ENCODE peak calls at places on chromosome X, in five cellular contexts. One of them, this sample, is unnamed.
A peak's percentile ranks its signal among the peaks of the same experiment; 100 is the strongest.

GRCh38 chrX:120755066-120755846 is 120.4 kb downstream of the CT47B1 start:
- DNase-seq in AG09309: no peak
- DNase-seq in M059J: no peak
- DNase-seq in ecto neural progenitor cell: no peak
- DNase-seq in left ventricle myocardium superior: no peak
- DNase-seq in this sample: no peak

GRCh38 chrX:46953137-46953527 is 40.9 kb downstream of the JADE3 start:
- DNase-seq in AG09309: no peak
- DNase-seq in M059J: no peak
- DNase-seq in ecto neural progenitor cell: no peak
- DNase-seq in left ventricle myocardium superior: no peak
- DNase-seq in this sample: no peak

GRCh38 chrX:29547877-29548276 is 667.5 kb upstream of the MAGEB2 start:
- DNase-seq in AG09309: no peak
- DNase-seq in M059J: no peak
- DNase-seq in ecto neural progenitor cell: no peak
- DNase-seq in left ventricle myocardium superior: no peak
- DNase-seq in this sample: no peak

GRCh38 chrX:93875621-93876282 is 201.7 kb downstream of the FAM133A start:
- DNase-seq in AG09309: no peak
- DNase-seq in M059J: no peak
- DNase-seq in ecto neural progenitor cell: no peak
- DNase-seq in left ventricle myocardium superior: no peak
- DNase-seq in this sample: no peak

GRCh38 chrX:113287761-113288160 is 447.1 kb upstream of the AMOT start:
- DNase-seq in AG09309: no peak
- DNase-seq in M059J: no peak
- DNase-seq in ecto neural progenitor cell: no peak
- DNase-seq in left ventricle myocardium superior: no peak
- DNase-seq in this sample: no peak

GRCh38 chrX:107429090-107429489 is 20.4 kb upstream of the FRMPD3 start:
- DNase-seq in AG09309: no peak
- DNase-seq in M059J: peak; percentile 31
- DNase-seq in ecto neural progenitor cell: no peak
- DNase-seq in left ventricle myocardium superior: no peak
- DNase-seq in this sample: no peak

GRCh38 chrX:131827935-131828334 is 195.2 kb upstream of the STK26 start:
- DNase-seq in AG09309: no peak
- DNase-seq in M059J: peak; percentile 73
- DNase-seq in ecto neural progenitor cell: peak; percentile 58
- DNase-seq in left ventricle myocardium superior: no peak
- DNase-seq in this sample: no peak

GRCh38 chrX:112636951-112637541 is 42.7 kb downstream of the LHFPL1 start:
- DNase-seq in AG09309: peak; percentile 65
- DNase-seq in M059J: peak; percentile 98
- DNase-seq in ecto neural progenitor cell: no peak
- DNase-seq in left ventricle myocardium superior: no peak
- DNase-seq in this sample: peak; percentile 74

GRCh38 chrX:134026732-134027311 is 41.4 kb upstream of the GPC3 start:
- DNase-seq in AG09309: no peak
- DNase-seq in M059J: peak; percentile 45
- DNase-seq in ecto neural progenitor cell: peak; percentile 57
- DNase-seq in left ventricle myocardium superior: no peak
- DNase-seq in this sample: peak; percentile 4

GRCh38 chrX:85004255-85004654 is 578 bp downstream of the APOOL start:
- DNase-seq in AG09309: no peak
- DNase-seq in M059J: peak; percentile 40
- DNase-seq in ecto neural progenitor cell: no peak
- DNase-seq in left ventricle myocardium superior: no peak
- DNase-seq in this sample: no peak

GRCh38 chrX:139324756-139325155 is 205.8 kb upstream of the F9 start:
- DNase-seq in AG09309: no peak
- DNase-seq in M059J: no peak
- DNase-seq in ecto neural progenitor cell: no peak
- DNase-seq in left ventricle myocardium superior: no peak
- DNase-seq in this sample: no peak

GRCh38 chrX:103530540-103530939 is 11.3 kb upstream of the RAB40A start:
- DNase-seq in AG09309: no peak
- DNase-seq in M059J: no peak
- DNase-seq in ecto neural progenitor cell: no peak
- DNase-seq in left ventricle myocardium superior: no peak
- DNase-seq in this sample: no peak

GRCh38 chrX:27555514-27555913 is 34.6 kb upstream of the DCAF8L2 start:
- DNase-seq in AG09309: no peak
- DNase-seq in M059J: peak; percentile 0
- DNase-seq in ecto neural progenitor cell: no peak
- DNase-seq in left ventricle myocardium superior: no peak
- DNase-seq in this sample: no peak

GRCh38 chrX:53939127-53939526 is 105.1 kb downstream of the PHF8 start:
- DNase-seq in AG09309: no peak
- DNase-seq in M059J: no peak
- DNase-seq in ecto neural progenitor cell: no peak
- DNase-seq in left ventricle myocardium superior: no peak
- DNase-seq in this sample: no peak

GRCh38 chrX:145563159-145563558 is 254.5 kb upstream of the SLITRK2 start:
- DNase-seq in AG09309: no peak
- DNase-seq in M059J: no peak
- DNase-seq in ecto neural progenitor cell: no peak
- DNase-seq in left ventricle myocardium superior: no peak
- DNase-seq in this sample: no peak

GRCh38 chrX:69027181-69028005 is 137.9 kb downstream of the PJA1 start:
- DNase-seq in AG09309: no peak
- DNase-seq in M059J: peak; percentile 78
- DNase-seq in ecto neural progenitor cell: peak; percentile 27
- DNase-seq in left ventricle myocardium superior: no peak
- DNase-seq in this sample: no peak

GRCh38 chrX:16770970-16771482 is 15.2 kb upstream of the TXLNG start:
- DNase-seq in AG09309: no peak
- DNase-seq in M059J: no peak
- DNase-seq in ecto neural progenitor cell: no peak
- DNase-seq in left ventricle myocardium superior: no peak
- DNase-seq in this sample: no peak

GRCh38 chrX:37644381-37645305 is 40.9 kb upstream of the XK start:
- DNase-seq in AG09309: no peak
- DNase-seq in M059J: peak; percentile 19
- DNase-seq in ecto neural progenitor cell: no peak
- DNase-seq in left ventricle myocardium superior: no peak
- DNase-seq in this sample: no peak

GRCh38 chrX:129737921-129738320 is 858 bp upstream of the XPNPEP2 start:
- DNase-seq in AG09309: no peak
- DNase-seq in M059J: peak; percentile 70
- DNase-seq in ecto neural progenitor cell: no peak
- DNase-seq in left ventricle myocardium superior: no peak
- DNase-seq in this sample: no peak

GRCh38 chrX:134573683-134574035 is 84.6 kb downstream of the PLAC1 start:
- DNase-seq in AG09309: no peak
- DNase-seq in M059J: peak; percentile 59
- DNase-seq in ecto neural progenitor cell: no peak
- DNase-seq in left ventricle myocardium superior: no peak
- DNase-seq in this sample: no peak

GRCh38 chrX:43556207-43556606 is 99.9 kb upstream of the MAOA start:
- DNase-seq in AG09309: no peak
- DNase-seq in M059J: no peak
- DNase-seq in ecto neural progenitor cell: no peak
- DNase-seq in left ventricle myocardium superior: no peak
- DNase-seq in this sample: no peak

GRCh38 chrX:96311366-96311765 is 373.3 kb upstream of the DIAPH2 start:
- DNase-seq in AG09309: no peak
- DNase-seq in M059J: no peak
- DNase-seq in ecto neural progenitor cell: no peak
- DNase-seq in left ventricle myocardium superior: no peak
- DNase-seq in this sample: no peak

GRCh38 chrX:6708041-6708440 is 173.1 kb upstream of the VCX3A start:
- DNase-seq in AG09309: no peak
- DNase-seq in M059J: peak; percentile 14
- DNase-seq in ecto neural progenitor cell: no peak
- DNase-seq in left ventricle myocardium superior: no peak
- DNase-seq in this sample: no peak

GRCh38 chrX:103369479-103369878 is 6.9 kb upstream of the BEX3 start:
- DNase-seq in AG09309: no peak
- DNase-seq in M059J: no peak
- DNase-seq in ecto neural progenitor cell: no peak
- DNase-seq in left ventricle myocardium superior: no peak
- DNase-seq in this sample: no peak

GRCh38 chrX:133417364-133417763 is 2.1 kb upstream of the GPC4 start:
- DNase-seq in AG09309: no peak
- DNase-seq in M059J: no peak
- DNase-seq in ecto neural progenitor cell: no peak
- DNase-seq in left ventricle myocardium superior: no peak
- DNase-seq in this sample: no peak

GRCh38 chrX:47078129-47079043 is at the start of gene RGN:
- DNase-seq in AG09309: no peak
- DNase-seq in M059J: no peak
- DNase-seq in ecto neural progenitor cell: peak; percentile 54
- DNase-seq in left ventricle myocardium superior: peak; percentile 56
- DNase-seq in this sample: no peak

GRCh38 chrX:124362072-124362471 is 15.7 kb downstream of the SH2D1A start:
- DNase-seq in AG09309: no peak
- DNase-seq in M059J: no peak
- DNase-seq in ecto neural progenitor cell: no peak
- DNase-seq in left ventricle myocardium superior: no peak
- DNase-seq in this sample: no peak

GRCh38 chrX:21004835-21005234 is 369.4 kb upstream of the CNKSR2 start:
- DNase-seq in AG09309: no peak
- DNase-seq in M059J: peak; percentile 3
- DNase-seq in ecto neural progenitor cell: no peak
- DNase-seq in left ventricle myocardium superior: no peak
- DNase-seq in this sample: no peak

GRCh38 chrX:16695079-16695676 is 17.3 kb downstream of the CTPS2 start:
- DNase-seq in AG09309: no peak
- DNase-seq in M059J: peak; percentile 47
- DNase-seq in ecto neural progenitor cell: peak; percentile 70
- DNase-seq in left ventricle myocardium superior: peak; percentile 64
- DNase-seq in this sample: no peak

GRCh38 chrX:84165716-84166115 is 22.3 kb downstream of the RPS6KA6 start:
- DNase-seq in AG09309: no peak
- DNase-seq in M059J: no peak
- DNase-seq in ecto neural progenitor cell: no peak
- DNase-seq in left ventricle myocardium superior: no peak
- DNase-seq in this sample: no peak

GRCh38 chrX:50430917-50431316 is 39.7 kb downstream of the DGKK start:
- DNase-seq in AG09309: no peak
- DNase-seq in M059J: peak; percentile 6
- DNase-seq in ecto neural progenitor cell: no peak
- DNase-seq in left ventricle myocardium superior: no peak
- DNase-seq in this sample: no peak

GRCh38 chrX:52140020-52140419 is 44.7 kb upstream of the MAGED4 start:
- DNase-seq in AG09309: no peak
- DNase-seq in M059J: no peak
- DNase-seq in ecto neural progenitor cell: no peak
- DNase-seq in left ventricle myocardium superior: no peak
- DNase-seq in this sample: no peak

GRCh38 chrX:19760841-19761512 is 126.4 kb downstream of the SH3KBP1 start:
- DNase-seq in AG09309: no peak
- DNase-seq in M059J: no peak
- DNase-seq in ecto neural progenitor cell: no peak
- DNase-seq in left ventricle myocardium superior: no peak
- DNase-seq in this sample: no peak

GRCh38 chrX:140180585-140180984 is 215.3 kb upstream of the CXorf66 start:
- DNase-seq in AG09309: no peak
- DNase-seq in M059J: peak; percentile 93
- DNase-seq in ecto neural progenitor cell: no peak
- DNase-seq in left ventricle myocardium superior: no peak
- DNase-seq in this sample: no peak

GRCh38 chrX:129239371-129239770 is 283.9 kb downstream of the SMARCA1 start:
- DNase-seq in AG09309: no peak
- DNase-seq in M059J: peak; percentile 36
- DNase-seq in ecto neural progenitor cell: no peak
- DNase-seq in left ventricle myocardium superior: no peak
- DNase-seq in this sample: peak; percentile 3